ENCODE peak calls at places on chromosomes 5 and 9, in nine cellular contexts. One of them, this sample, is unnamed.

GRCh38 chr5:23332650-23333251 is 174.7 kb upstream of the PRDM9 start:
- DNase-seq in heart left ventricle: no peak
- DNase-seq in dorsolateral prefrontal cortex: no peak
- DNase-seq in breast epithelium: no peak
- DNase-seq in tibial artery: no peak
- DNase-seq in CD4-positive, alpha-beta T cell: no peak
- DNase-seq in right lobe of liver: no peak
- DNase-seq in left ventricle myocardium inferior: no peak
- DNase-seq in neural crest cell: no peak
- DNase-seq in this sample: peak

GRCh38 chr9:5796298-5796697 is 36.6 kb downstream of the ERMP1 start:
- DNase-seq in CD4-positive, alpha-beta T cell: no peak
- DNase-seq in left ventricle myocardium inferior: no peak
- DNase-seq in right lobe of liver: no peak
- DNase-seq in neural crest cell: no peak
- DNase-seq in heart left ventricle: no peak
- DNase-seq in breast epithelium: no peak
- DNase-seq in tibial artery: no peak
- DNase-seq in dorsolateral prefrontal cortex: no peak
- DNase-seq in this sample: no peak

GRCh38 chr9:113446323-113446740 is 17.2 kb upstream of the RGS3 start:
- DNase-seq in breast epithelium: no peak
- DNase-seq in right lobe of liver: no peak
- DNase-seq in neural crest cell: no peak
- DNase-seq in heart left ventricle: no peak
- DNase-seq in tibial artery: no peak
- DNase-seq in left ventricle myocardium inferior: no peak
- DNase-seq in CD4-positive, alpha-beta T cell: no peak
- DNase-seq in dorsolateral prefrontal cortex: no peak
- DNase-seq in this sample: peak

GRCh38 chr5:59116231-59116900 is 533.5 kb downstream of the RAB3C start:
- DNase-seq in breast epithelium: no peak
- DNase-seq in dorsolateral prefrontal cortex: no peak
- DNase-seq in left ventricle myocardium inferior: no peak
- DNase-seq in neural crest cell: no peak
- DNase-seq in heart left ventricle: no peak
- DNase-seq in CD4-positive, alpha-beta T cell: no peak
- DNase-seq in right lobe of liver: no peak
- DNase-seq in tibial artery: no peak
- DNase-seq in this sample: no peak

GRCh38 chr5:116176124-116176523 is 91.3 kb downstream of the COMMD10 start:
- DNase-seq in right lobe of liver: no peak
- DNase-seq in tibial artery: no peak
- DNase-seq in left ventricle myocardium inferior: no peak
- DNase-seq in dorsolateral prefrontal cortex: no peak
- DNase-seq in heart left ventricle: no peak
- DNase-seq in neural crest cell: no peak
- DNase-seq in breast epithelium: no peak
- DNase-seq in CD4-positive, alpha-beta T cell: no peak
- DNase-seq in this sample: no peak

GRCh38 chr5:168707646-168708300 is 128.6 kb upstream of the PANK3 start:
- DNase-seq in CD4-positive, alpha-beta T cell: no peak
- DNase-seq in tibial artery: peak
- DNase-seq in breast epithelium: no peak
- DNase-seq in dorsolateral prefrontal cortex: no peak
- DNase-seq in neural crest cell: no peak
- DNase-seq in left ventricle myocardium inferior: no peak
- DNase-seq in right lobe of liver: peak
- DNase-seq in heart left ventricle: no peak
- DNase-seq in this sample: no peak

GRCh38 chr9:7879551-7880245 is 80.1 kb upstream of the DMAC1 start:
- DNase-seq in right lobe of liver: no peak
- DNase-seq in CD4-positive, alpha-beta T cell: no peak
- DNase-seq in tibial artery: no peak
- DNase-seq in breast epithelium: no peak
- DNase-seq in left ventricle myocardium inferior: no peak
- DNase-seq in neural crest cell: peak
- DNase-seq in heart left ventricle: no peak
- DNase-seq in dorsolateral prefrontal cortex: no peak
- DNase-seq in this sample: no peak

GRCh38 chr5:155008669-155009068 is 4.9 kb upstream of the KIF4B start:
- DNase-seq in CD4-positive, alpha-beta T cell: no peak
- DNase-seq in neural crest cell: no peak
- DNase-seq in left ventricle myocardium inferior: no peak
- DNase-seq in tibial artery: no peak
- DNase-seq in dorsolateral prefrontal cortex: no peak
- DNase-seq in heart left ventricle: no peak
- DNase-seq in breast epithelium: no peak
- DNase-seq in right lobe of liver: no peak
- DNase-seq in this sample: no peak

GRCh38 chr5:15105799-15106393 is 234.3 kb upstream of the ANKH start:
- DNase-seq in dorsolateral prefrontal cortex: no peak
- DNase-seq in right lobe of liver: peak
- DNase-seq in tibial artery: peak
- DNase-seq in heart left ventricle: peak
- DNase-seq in breast epithelium: no peak
- DNase-seq in left ventricle myocardium inferior: no peak
- DNase-seq in CD4-positive, alpha-beta T cell: no peak
- DNase-seq in neural crest cell: peak
- DNase-seq in this sample: peak

GRCh38 chr5:74693176-74693575 is 8.1 kb downstream of the HEXB start:
- DNase-seq in neural crest cell: no peak
- DNase-seq in dorsolateral prefrontal cortex: no peak
- DNase-seq in left ventricle myocardium inferior: no peak
- DNase-seq in CD4-positive, alpha-beta T cell: no peak
- DNase-seq in tibial artery: no peak
- DNase-seq in heart left ventricle: no peak
- DNase-seq in breast epithelium: no peak
- DNase-seq in right lobe of liver: no peak
- DNase-seq in this sample: no peak

GRCh38 chr5:74679968-74680367 is 5.1 kb upstream of the HEXB start:
- DNase-seq in dorsolateral prefrontal cortex: no peak
- DNase-seq in heart left ventricle: no peak
- DNase-seq in breast epithelium: no peak
- DNase-seq in right lobe of liver: no peak
- DNase-seq in neural crest cell: no peak
- DNase-seq in CD4-positive, alpha-beta T cell: no peak
- DNase-seq in left ventricle myocardium inferior: no peak
- DNase-seq in tibial artery: no peak
- DNase-seq in this sample: no peak

GRCh38 chr9:127972316-127972871 is 8.4 kb downstream of the EEIG1 start:
- DNase-seq in right lobe of liver: peak
- DNase-seq in heart left ventricle: peak
- DNase-seq in neural crest cell: no peak
- DNase-seq in breast epithelium: no peak
- DNase-seq in CD4-positive, alpha-beta T cell: no peak
- DNase-seq in tibial artery: no peak
- DNase-seq in left ventricle myocardium inferior: peak
- DNase-seq in dorsolateral prefrontal cortex: peak
- DNase-seq in this sample: no peak

GRCh38 chr5:175878544-175879438 is 7.4 kb downstream of the CPLX2 start:
- DNase-seq in right lobe of liver: no peak
- DNase-seq in tibial artery: no peak
- DNase-seq in CD4-positive, alpha-beta T cell: no peak
- DNase-seq in neural crest cell: no peak
- DNase-seq in left ventricle myocardium inferior: no peak
- DNase-seq in breast epithelium: no peak
- DNase-seq in heart left ventricle: no peak
- DNase-seq in dorsolateral prefrontal cortex: no peak
- DNase-seq in this sample: no peak

GRCh38 chr9:80954521-80954920 is 734.8 kb downstream of the TLE1 start:
- DNase-seq in right lobe of liver: no peak
- DNase-seq in dorsolateral prefrontal cortex: no peak
- DNase-seq in heart left ventricle: no peak
- DNase-seq in left ventricle myocardium inferior: no peak
- DNase-seq in neural crest cell: no peak
- DNase-seq in breast epithelium: no peak
- DNase-seq in tibial artery: no peak
- DNase-seq in CD4-positive, alpha-beta T cell: no peak
- DNase-seq in this sample: no peak

DNA sequence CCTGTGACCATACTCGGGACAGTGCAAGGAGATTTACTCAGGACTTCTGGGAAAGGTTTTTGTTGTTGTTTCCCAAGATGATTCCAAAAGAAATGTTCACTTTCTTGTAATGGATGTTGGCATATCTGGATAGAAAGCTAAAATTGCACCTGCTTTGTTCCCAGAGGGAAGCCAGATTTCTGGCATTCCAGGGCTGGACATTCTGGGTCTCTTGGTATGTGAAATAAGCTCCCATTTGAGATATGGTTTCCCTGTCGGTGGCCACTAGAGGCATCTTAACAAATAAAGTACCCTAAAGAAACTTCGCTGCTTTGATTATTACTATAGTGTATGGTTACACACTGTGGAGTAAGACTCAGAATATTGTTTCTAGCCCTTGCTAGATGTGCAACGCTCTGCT is 737.3 kb downstream of the BRINP1 start:
- DNase-seq in left ventricle myocardium inferior: no peak
- DNase-seq in right lobe of liver: no peak
- DNase-seq in CD4-positive, alpha-beta T cell: no peak
- DNase-seq in dorsolateral prefrontal cortex: no peak
- DNase-seq in heart left ventricle: no peak
- DNase-seq in breast epithelium: no peak
- DNase-seq in tibial artery: no peak
- DNase-seq in neural crest cell: no peak
- DNase-seq in this sample: no peak
- TF ChIP-seq CTCF in left ventricle myocardium inferior: no peak
- TF ChIP-seq CTCF in right lobe of liver: no peak
- TF ChIP-seq CTCF in CD4-positive, alpha-beta T cell: no peak
- TF ChIP-seq CTCF in dorsolateral prefrontal cortex: no peak
- TF ChIP-seq CTCF in heart left ventricle: no peak
- TF ChIP-seq CTCF in breast epithelium: no peak
- TF ChIP-seq CTCF in tibial artery: no peak
- TF ChIP-seq CTCF in neural crest cell: no peak
- TF ChIP-seq CTCF in this sample: no peak

DNA sequence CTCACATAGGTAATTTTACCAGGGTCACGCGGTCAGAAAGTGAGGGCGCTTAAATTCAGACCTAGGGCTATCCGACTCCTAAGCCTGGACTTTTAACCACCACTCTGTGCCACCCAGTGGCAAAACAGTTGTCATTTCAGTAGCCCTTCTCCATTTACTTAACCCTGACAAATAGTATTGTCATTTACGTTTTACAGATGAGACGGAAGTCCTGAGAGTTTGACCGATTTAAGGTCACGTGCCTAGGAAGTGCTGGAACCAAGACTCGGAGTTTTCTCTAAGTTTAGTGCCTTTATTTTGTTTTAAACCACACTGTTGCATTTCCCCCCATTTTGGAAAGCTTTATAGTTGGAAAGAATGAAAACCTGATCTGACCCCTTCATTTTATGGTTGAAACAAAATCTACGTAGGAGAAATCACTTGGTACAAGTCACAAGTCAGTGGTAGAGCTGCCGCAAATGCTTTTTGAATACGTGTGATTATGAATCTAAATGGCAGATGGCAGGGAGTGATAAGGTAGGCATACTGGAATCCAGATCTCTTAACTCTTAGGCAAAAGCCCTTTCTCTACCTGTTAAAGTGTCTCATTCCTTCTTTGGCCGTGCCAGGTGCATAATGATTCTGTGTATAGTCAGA is 701 bp downstream of the MRRF start:
- DNase-seq in heart left ventricle: no peak
- DNase-seq in breast epithelium: no peak
- DNase-seq in left ventricle myocardium inferior: no peak
- DNase-seq in CD4-positive, alpha-beta T cell: no peak
- DNase-seq in neural crest cell: no peak
- DNase-seq in right lobe of liver: no peak
- DNase-seq in tibial artery: no peak
- DNase-seq in dorsolateral prefrontal cortex: no peak
- DNase-seq in this sample: peak
- TF ChIP-seq CTCF in heart left ventricle: no peak
- TF ChIP-seq CTCF in breast epithelium: peak
- TF ChIP-seq CTCF in left ventricle myocardium inferior: no peak
- TF ChIP-seq CTCF in CD4-positive, alpha-beta T cell: no peak
- TF ChIP-seq CTCF in neural crest cell: no peak
- TF ChIP-seq CTCF in right lobe of liver: no peak
- TF ChIP-seq CTCF in tibial artery: no peak
- TF ChIP-seq CTCF in dorsolateral prefrontal cortex: peak
- TF ChIP-seq CTCF in this sample: no peak

GRCh38 chr9:16039103-16039987 is 486.5 kb downstream of the CCDC171 start:
- DNase-seq in right lobe of liver: no peak
- DNase-seq in breast epithelium: no peak
- DNase-seq in CD4-positive, alpha-beta T cell: no peak
- DNase-seq in neural crest cell: no peak
- DNase-seq in heart left ventricle: peak
- DNase-seq in dorsolateral prefrontal cortex: no peak
- DNase-seq in left ventricle myocardium inferior: no peak
- DNase-seq in tibial artery: no peak
- DNase-seq in this sample: no peak
- TF ChIP-seq CTCF in right lobe of liver: peak
- TF ChIP-seq CTCF in breast epithelium: no peak
- TF ChIP-seq CTCF in CD4-positive, alpha-beta T cell: no peak
- TF ChIP-seq CTCF in neural crest cell: no peak
- TF ChIP-seq CTCF in heart left ventricle: peak
- TF ChIP-seq CTCF in dorsolateral prefrontal cortex: peak
- TF ChIP-seq CTCF in left ventricle myocardium inferior: peak
- TF ChIP-seq CTCF in tibial artery: no peak
- TF ChIP-seq CTCF in this sample: peak

GRCh38 chr5:151200913-151201445 is 22.9 kb downstream of the CCDC69 start:
- DNase-seq in CD4-positive, alpha-beta T cell: no peak
- DNase-seq in heart left ventricle: no peak
- DNase-seq in tibial artery: no peak
- DNase-seq in breast epithelium: no peak
- DNase-seq in neural crest cell: no peak
- DNase-seq in right lobe of liver: peak
- DNase-seq in dorsolateral prefrontal cortex: no peak
- DNase-seq in left ventricle myocardium inferior: no peak
- DNase-seq in this sample: no peak

GRCh38 chr5:151199581-151200185 is 24.2 kb downstream of the CCDC69 start:
- DNase-seq in neural crest cell: no peak
- DNase-seq in CD4-positive, alpha-beta T cell: no peak
- DNase-seq in breast epithelium: no peak
- DNase-seq in right lobe of liver: peak
- DNase-seq in dorsolateral prefrontal cortex: no peak
- DNase-seq in tibial artery: no peak
- DNase-seq in left ventricle myocardium inferior: no peak
- DNase-seq in heart left ventricle: no peak
- DNase-seq in this sample: no peak

GRCh38 chr5:151202381-151203139 is 21.3 kb downstream of the CCDC69 start:
- DNase-seq in dorsolateral prefrontal cortex: no peak
- DNase-seq in left ventricle myocardium inferior: no peak
- DNase-seq in heart left ventricle: no peak
- DNase-seq in CD4-positive, alpha-beta T cell: no peak
- DNase-seq in neural crest cell: no peak
- DNase-seq in right lobe of liver: peak
- DNase-seq in breast epithelium: no peak
- DNase-seq in tibial artery: no peak
- DNase-seq in this sample: no peak

GRCh38 chr5:151205411-151205810 is 18.5 kb downstream of the CCDC69 start:
- DNase-seq in heart left ventricle: no peak
- DNase-seq in breast epithelium: no peak
- DNase-seq in neural crest cell: no peak
- DNase-seq in left ventricle myocardium inferior: no peak
- DNase-seq in CD4-positive, alpha-beta T cell: no peak
- DNase-seq in tibial artery: no peak
- DNase-seq in right lobe of liver: peak
- DNase-seq in dorsolateral prefrontal cortex: no peak
- DNase-seq in this sample: no peak

DNA sequence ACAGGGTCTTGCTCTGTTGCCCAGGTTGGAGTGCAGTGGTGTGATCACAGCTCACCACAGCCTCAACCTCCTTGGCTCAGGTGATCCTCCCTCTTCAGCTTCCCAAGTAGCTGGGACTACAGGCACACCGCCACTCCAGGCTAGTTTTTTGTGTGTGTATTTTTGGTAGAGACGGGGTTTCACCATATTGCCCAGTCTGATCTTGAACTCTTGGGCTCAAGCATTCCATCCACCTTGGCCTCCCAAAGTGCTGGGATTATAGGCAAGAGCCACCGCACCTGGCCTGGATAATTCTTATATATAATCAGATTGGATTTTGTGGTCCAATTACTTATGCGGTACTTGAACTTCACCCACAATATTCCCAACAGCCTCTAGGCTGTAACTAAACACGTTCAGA is 19.8 kb downstream of the CCDC69 start:
- DNase-seq in breast epithelium: no peak
- DNase-seq in left ventricle myocardium inferior: no peak
- DNase-seq in CD4-positive, alpha-beta T cell: no peak
- DNase-seq in dorsolateral prefrontal cortex: no peak
- DNase-seq in right lobe of liver: peak
- DNase-seq in neural crest cell: no peak
- DNase-seq in tibial artery: no peak
- DNase-seq in heart left ventricle: no peak
- DNase-seq in this sample: no peak
- TF ChIP-seq CTCF in breast epithelium: no peak
- TF ChIP-seq CTCF in left ventricle myocardium inferior: no peak
- TF ChIP-seq CTCF in CD4-positive, alpha-beta T cell: no peak
- TF ChIP-seq CTCF in dorsolateral prefrontal cortex: no peak
- TF ChIP-seq CTCF in right lobe of liver: no peak
- TF ChIP-seq CTCF in neural crest cell: no peak
- TF ChIP-seq CTCF in tibial artery: no peak
- TF ChIP-seq CTCF in heart left ventricle: no peak
- TF ChIP-seq CTCF in this sample: no peak

This sample was measured in GM13977.